ENCODE peak calls at places on chromosomes 4 and X, in six cellular contexts. Y is HepG2, K is A549, L is IMR-90, C is GM12878, I is K562. S is an unnamed sample.

GRCh38 chr4:167274346-167274745 is 40.1 kb upstream of the SPOCK3 start:
- DNase-seq in L (no peak), I (no peak), C (no peak), Y (no peak), K (no peak), S (no peak)

GRCh38 chr4:169342906-169343560 is 72.3 kb upstream of the SH3RF1 start:
- DNase-seq in Y (no peak), L (peak; percentile 41), K (no peak), I (no peak), C (no peak), S (no peak)

GRCh38 chrX:151724563-151725337 is 8.9 kb downstream of the FATE1 start:
- DNase-seq in K (no peak), L (no peak), I (no peak), Y (no peak), C (no peak), S (no peak)

GRCh38 chr4:22515888-22516541 is at the start of gene ADGRA3:
- DNase-seq in I (peak; percentile 17), C (no peak), Y (peak; percentile 56), K (peak; percentile 63), L (peak; percentile 51), S (peak; percentile 61)

GRCh38 chr4:38082424-38083374 is 122.5 kb downstream of the PTTG2 start:
- DNase-seq in L (peak; percentile 97), C (no peak), Y (no peak), I (peak; percentile 18), K (no peak), S (no peak)

GRCh38 chr4:147362868-147363440 is 117.9 kb upstream of the EDNRA start:
- DNase-seq in Y (no peak), C (no peak), K (no peak), I (no peak), L (peak; percentile 77), S (no peak)

GRCh38 chrX:107684956-107685385 is 56.7 kb downstream of the PRPS1 start:
- DNase-seq in K (peak; percentile 39), Y (no peak), C (no peak), L (no peak), I (peak; percentile 81), S (peak; percentile 47)

GRCh38 chr4:6309755-6310154 is 40.1 kb downstream of the WFS1 start:
- DNase-seq in Y (no peak), L (no peak), C (no peak), I (no peak), K (no peak), S (no peak)

GRCh38 chr4:41144812-41145211 is 69.5 kb downstream of the APBB2 start:
- DNase-seq in L (no peak), K (no peak), Y (peak; percentile 44), I (no peak), C (no peak), S (no peak)

GRCh38 chr4:11623726-11624037 is 195.0 kb upstream of the HS3ST1 start:
- DNase-seq in K (peak; percentile 55), I (no peak), L (peak; percentile 27), Y (no peak), C (no peak), S (no peak)

GRCh38 chr4:185780472-185780871 is 31.5 kb downstream of the SORBS2 start:
- DNase-seq in C (no peak), I (no peak), L (no peak), Y (no peak), K (no peak), S (no peak)

GRCh38 chrX:68045008-68045577 is 388.2 kb downstream of the OPHN1 start:
- DNase-seq in Y (no peak), K (no peak), C (no peak), I (no peak), L (peak; percentile 40), S (no peak)

GRCh38 chrX:40105791-40106676 is 8.3 kb upstream of the BCOR start:
- DNase-seq in C (no peak), I (peak; percentile 86), K (peak; percentile 74), Y (no peak), L (no peak), S (peak; percentile 61)

GRCh38 chrX:40105016-40105790 is 7.4 kb upstream of the BCOR start:
- DNase-seq in Y (no peak), K (no peak), L (no peak), I (peak; percentile 62), C (no peak), S (no peak)

GRCh38 chrX:40102393-40103381 is 4.9 kb upstream of the BCOR start:
- DNase-seq in K (no peak), L (no peak), Y (no peak), C (no peak), I (peak; percentile 68), S (no peak)

GRCh38 chrX:40103565-40104323 is 6.0 kb upstream of the BCOR start:
- DNase-seq in C (no peak), Y (no peak), K (no peak), I (peak; percentile 67), L (no peak), S (no peak)

DNA sequence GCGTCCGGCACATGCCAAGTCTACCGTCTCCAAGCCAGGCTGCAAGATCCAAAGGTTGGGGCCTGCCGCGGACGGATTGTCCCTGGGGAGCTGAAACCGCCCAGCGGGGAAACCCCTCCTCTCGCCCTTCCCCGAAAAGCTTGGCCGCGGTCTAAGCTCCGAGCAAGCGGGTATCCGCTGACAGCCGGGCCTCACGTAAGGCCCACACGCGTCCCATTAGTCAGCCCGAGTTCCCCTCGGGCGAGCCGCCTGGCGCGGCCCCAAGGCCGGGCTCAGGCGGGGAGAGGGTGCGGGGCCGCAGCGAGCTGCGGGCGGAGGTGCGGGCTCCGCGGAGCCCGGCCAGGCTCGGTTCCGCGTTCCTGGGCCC is 6.9 kb upstream of the BCOR start:
- DNase-seq in L (peak; percentile 67), C (no peak), Y (no peak), I (peak; percentile 49), K (no peak), S (no peak)
- TF ChIP-seq BHLHE40 in L (no peak), C (no peak), Y (no peak), I (no peak), K (no peak), S (no peak)

GRCh38 chr4:46820154-46820553 is 88.9 kb downstream of the COX7B2 start:
- DNase-seq in C (no peak), K (no peak), I (no peak), Y (no peak), L (no peak), S (no peak)
- TF ChIP-seq BHLHE40 in C (no peak), K (no peak), I (no peak), Y (no peak), L (no peak), S (no peak)

GRCh38 chr4:18815081-18815778 is 793.7 kb upstream of the LCORL start:
- DNase-seq in Y (no peak), L (no peak), I (no peak), K (no peak), C (no peak), S (no peak)

GRCh38 chr4:18813771-18814170 is 792.2 kb upstream of the LCORL start:
- DNase-seq in C (no peak), I (no peak), L (no peak), K (no peak), Y (no peak), S (no peak)

GRCh38 chr4:18816228-18816891 is 794.8 kb upstream of the LCORL start:
- DNase-seq in Y (no peak), L (no peak), K (no peak), I (no peak), C (no peak), S (no peak)

GRCh38 chr4:18813055-18813454 is 791.5 kb upstream of the LCORL start:
- DNase-seq in K (no peak), C (no peak), Y (no peak), I (no peak), L (no peak), S (no peak)

DNA sequence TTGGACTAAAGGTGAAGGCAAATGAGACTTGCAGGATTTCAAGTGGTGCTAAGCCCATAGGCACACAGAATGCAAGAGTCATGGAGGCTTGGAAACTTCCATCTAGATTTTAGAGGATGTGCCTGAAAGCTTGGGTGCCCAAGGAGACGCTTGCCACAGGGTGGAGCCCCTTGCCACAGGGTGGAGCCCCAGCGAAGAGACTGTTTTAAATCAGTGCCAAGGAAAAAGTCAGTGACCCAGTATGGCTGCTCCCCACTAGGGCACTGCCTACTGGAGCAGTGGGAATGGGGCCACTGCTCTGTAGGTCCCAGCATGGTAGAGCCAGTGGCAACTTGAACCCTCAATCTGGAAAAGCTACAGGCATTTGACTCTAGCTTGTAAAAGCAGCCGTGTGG is 794.2 kb upstream of the LCORL start:
- DNase-seq in Y (no peak), C (no peak), K (no peak), L (no peak), I (no peak), S (no peak)
- TF ChIP-seq BHLHE40 in Y (no peak), C (no peak), K (no peak), L (no peak), I (no peak), S (no peak)

DNA sequence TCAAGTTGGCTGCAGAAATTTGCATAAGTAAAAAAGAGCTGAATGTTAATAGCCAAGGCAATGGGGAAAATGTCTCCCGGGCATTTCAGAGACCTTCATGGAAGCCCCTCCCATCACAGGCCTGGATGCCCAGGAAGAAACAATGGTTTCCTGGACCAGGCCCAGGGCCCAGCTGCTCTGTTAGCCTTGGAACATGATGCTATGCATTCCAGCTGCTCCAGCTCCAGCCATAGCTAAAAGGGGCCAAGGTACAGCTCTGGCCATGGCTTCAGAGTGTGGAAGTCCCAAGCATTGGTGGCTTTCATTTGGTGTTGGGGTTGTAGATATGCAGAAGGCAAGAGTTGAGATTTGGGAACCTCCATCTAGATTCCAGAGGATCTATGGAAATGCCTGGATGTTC is 508.3 kb downstream of the SPRY1 start:
- DNase-seq in I (no peak), K (no peak), C (no peak), L (no peak), Y (no peak), S (no peak)
- TF ChIP-seq BHLHE40 in I (no peak), K (no peak), C (no peak), L (no peak), Y (no peak), S (no peak)

DNA sequence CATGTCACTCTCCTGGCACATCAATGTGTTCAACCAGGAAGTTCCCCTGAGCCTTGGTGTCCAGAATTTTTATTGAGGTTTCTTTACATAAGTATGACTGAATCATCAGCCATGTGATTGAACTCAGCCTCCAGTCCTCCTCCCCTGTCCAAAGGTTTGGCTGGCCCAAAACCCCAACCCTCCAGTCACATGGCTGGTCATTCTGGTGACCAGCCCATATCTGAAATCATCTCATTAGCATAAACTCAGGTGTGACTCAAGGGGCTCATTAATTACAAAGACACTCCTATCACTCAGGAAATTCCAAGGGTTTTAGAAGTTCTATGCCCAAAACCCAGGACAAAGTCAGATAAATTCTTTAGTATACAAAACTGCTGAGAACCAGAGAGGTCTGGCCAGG is 20.6 kb upstream of the SUPT20HL2 start:
- DNase-seq in C (no peak), Y (no peak), L (peak; percentile 6), K (no peak), I (no peak), S (no peak)
- TF ChIP-seq BHLHE40 in C (no peak), Y (no peak), L (no peak), K (no peak), I (no peak), S (no peak)

DNA sequence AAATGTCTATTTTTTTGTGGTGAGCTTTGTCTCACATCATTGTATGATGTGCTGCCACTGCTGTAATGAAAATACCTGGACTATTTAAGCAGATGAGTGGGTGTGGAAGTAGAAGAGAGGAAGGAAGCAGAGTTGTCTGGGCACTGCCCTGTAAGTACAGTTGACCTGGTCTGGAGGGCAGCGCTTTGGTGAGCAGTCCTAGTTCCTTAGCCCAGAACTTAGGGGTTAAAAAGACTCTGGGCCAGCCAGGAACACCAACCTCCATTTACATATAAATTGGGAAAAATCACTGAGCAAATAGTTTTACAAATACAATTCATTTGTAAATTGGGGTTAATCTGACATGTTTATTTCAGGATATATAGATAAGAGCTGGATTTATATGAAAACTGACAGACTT is 347.1 kb upstream of the FAT1 start:
- DNase-seq in K (no peak), I (no peak), Y (no peak), L (no peak), C (no peak), S (no peak)
- TF ChIP-seq BHLHE40 in K (no peak), I (no peak), Y (no peak), L (no peak), C (no peak), S (no peak)